ENCODE peak calls at places on chromosomes 3 and 15, in nine cellular contexts. T is breast epithelium; U is left lung; V is CD8-positive, alpha-beta T cell; Q is tibial nerve; B is MM.1S; G is psoas muscle; R is Peyer's patch; P is Panc1. W is an unnamed sample.

GRCh38 chr3:47634996-47635395 is 56.3 kb upstream of the CSPG5 start:
- DNase-seq in T (no peak), U (no peak), V (no peak), Q (no peak), B (peak; percentile 19), G (no peak), R (no peak), P (no peak), W (no peak)

GRCh38 chr3:71728632-71729342 is 3.6 kb upstream of the EIF4E3 start:
- DNase-seq in T (no peak), U (no peak), V (no peak), Q (no peak), B (no peak), G (no peak), R (no peak), P (no peak), W (no peak)

GRCh38 chr3:1251282-1252060 is 158.6 kb downstream of the CNTN6 start:
- DNase-seq in T (no peak), U (no peak), V (no peak), Q (no peak), B (no peak), G (no peak), R (no peak), P (no peak), W (no peak)

GRCh38 chr15:99104788-99105515 is at the start of gene SYNM:
- DNase-seq in T (peak; percentile 82), U (peak; percentile 87), V (no peak), Q (peak; percentile 58), B (peak; percentile 80), G (peak; percentile 94), R (peak; percentile 79), P (no peak), W (peak; percentile 77)

GRCh38 chr3:25597535-25598101 is 67.1 kb downstream of the TOP2B start:
- DNase-seq in T (no peak), U (no peak), V (no peak), Q (no peak), B (no peak), G (no peak), R (no peak), P (no peak), W (no peak)

GRCh38 chr3:11996500-11996899 is 7.7 kb upstream of the SYN2 start:
- DNase-seq in T (no peak), U (no peak), V (no peak), Q (no peak), B (no peak), G (no peak), R (no peak), P (no peak), W (no peak)

GRCh38 chr3:126573492-126574117 is 14.9 kb upstream of the C3orf22 start:
- DNase-seq in T (no peak), U (peak; percentile 78), V (no peak), Q (no peak), B (no peak), G (peak; percentile 63), R (peak; percentile 53), P (no peak), W (no peak)

GRCh38 chr15:72184165-72184811 is 13.3 kb downstream of the GRAMD2A start:
- DNase-seq in T (peak; percentile 23), U (peak; percentile 91), V (no peak), Q (no peak), B (no peak), G (peak; percentile 65), R (peak; percentile 70), P (no peak), W (no peak)

GRCh38 chr3:128598884-128599664 is 51.5 kb downstream of the RPN1 start:
- DNase-seq in T (no peak), U (no peak), V (no peak), Q (no peak), B (no peak), G (no peak), R (no peak), P (no peak), W (no peak)

GRCh38 chr3:180188512-180189309 is 152.0 kb upstream of the PEX5L start:
- DNase-seq in T (no peak), U (no peak), V (no peak), Q (no peak), B (peak; percentile 14), G (no peak), R (no peak), P (no peak), W (no peak)

GRCh38 chr3:176914764-176915163 is 282.5 kb downstream of the TBL1XR1 start:
- DNase-seq in T (no peak), U (no peak), V (no peak), Q (no peak), B (no peak), G (no peak), R (no peak), P (no peak), W (no peak)

DNA sequence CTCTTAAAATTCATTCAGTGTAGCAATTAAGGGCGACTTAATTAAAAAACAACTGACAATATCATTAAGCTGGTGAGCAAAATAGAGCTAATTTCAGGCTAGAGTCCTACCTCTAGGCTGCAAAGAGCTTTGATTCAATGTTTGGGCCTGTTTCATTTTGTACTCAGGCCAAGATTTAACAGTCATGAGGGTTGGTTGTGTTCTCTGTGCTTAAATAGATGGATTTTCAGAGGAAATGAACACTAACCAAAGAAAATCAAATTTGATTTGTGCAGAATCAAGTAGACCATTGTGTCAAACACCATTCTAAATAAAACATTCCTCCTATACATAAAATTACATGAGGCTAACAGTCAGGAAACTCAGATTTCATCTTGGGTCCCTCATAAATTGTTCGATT is 114.6 kb downstream of the TMEM108 start:
- DNase-seq in T (no peak), U (no peak), V (no peak), Q (no peak), B (no peak), G (no peak), R (no peak), P (no peak), W (no peak)
- H3K4me1 ChIP-seq in T (no peaks in the 10 kb centered on the region), U (no peaks in the 10 kb centered on the region), V (no peaks in the 10 kb centered on the region), Q (no peaks in the 10 kb centered on the region), B (peaks cover 11% of the 10 kb centered on the region), G (no peaks in the 10 kb centered on the region), R (no peaks in the 10 kb centered on the region), P (no peaks in the 10 kb centered on the region), W (no peaks in the 10 kb centered on the region)

DNA sequence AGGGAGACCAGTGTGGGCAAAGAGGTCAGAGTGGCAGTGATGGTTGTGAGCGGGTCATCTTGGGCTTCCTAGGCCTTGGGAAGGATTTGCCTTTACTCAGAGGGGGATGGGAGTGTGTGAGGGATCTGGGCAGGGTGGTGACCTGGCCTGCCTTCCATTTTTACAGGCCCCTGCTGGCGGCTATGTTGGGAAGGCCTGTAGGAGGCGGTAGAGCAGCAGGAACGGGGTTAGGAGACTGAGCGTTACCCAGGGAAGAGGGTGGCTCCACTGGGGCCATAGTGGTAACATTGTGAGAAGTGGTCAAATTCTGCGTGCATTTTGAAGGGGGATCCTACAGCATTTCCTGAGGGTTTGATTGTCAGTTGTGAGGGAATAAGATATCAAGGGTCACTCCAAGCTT is 307.3 kb upstream of the CTDSPL start:
- DNase-seq in T (no peak), U (no peak), V (no peak), Q (no peak), B (no peak), G (no peak), R (no peak), P (no peak), W (no peak)
- TF ChIP-seq CTCF in T (no peak), U (no peak), V (no peak), Q (no peak), B (peak; percentile 20), G (no peak), R (peak; percentile 44), P (peak; percentile 28), W (no peak)

GRCh38 chr15:25060996-25061620 is 106.3 kb downstream of the SNRPN start:
- DNase-seq in T (no peak), U (no peak), V (no peak), Q (no peak), B (no peak), G (no peak), R (no peak), P (no peak), W (no peak)

GRCh38 chr15:25060472-25060803 is 105.7 kb downstream of the SNRPN start:
- DNase-seq in T (no peak), U (no peak), V (no peak), Q (no peak), B (no peak), G (no peak), R (peak; percentile 31), P (no peak), W (no peak)

GRCh38 chr15:25061808-25062550 is 107.2 kb downstream of the SNRPN start:
- DNase-seq in T (no peak), U (no peak), V (no peak), Q (no peak), B (no peak), G (no peak), R (no peak), P (no peak), W (no peak)

GRCh38 chr15:25058080-25058785 is 103.4 kb downstream of the SNRPN start:
- DNase-seq in T (peak; percentile 7), U (no peak), V (no peak), Q (no peak), B (no peak), G (no peak), R (peak; percentile 20), P (no peak), W (peak; percentile 28)

GRCh38 chr15:25059698-25060471 is 105.1 kb downstream of the SNRPN start:
- DNase-seq in T (no peak), U (no peak), V (no peak), Q (no peak), B (no peak), G (no peak), R (no peak), P (no peak), W (no peak)
- H3K9me3 ChIP-seq in T (peaks cover 100% of the 10 kb centered on the region), U (no peaks in the 10 kb centered on the region), V (peaks cover 98% of the 10 kb centered on the region), Q (peaks cover 75% of the 10 kb centered on the region), B (no peaks in the 10 kb centered on the region), G (peaks cover 100% of the 10 kb centered on the region), R (peaks cover 9% of the 10 kb centered on the region), P (peaks cover 68% of the 10 kb centered on the region), W (peaks cover 89% of the 10 kb centered on the region)

GRCh38 chr3:183339461-183340086 is 86.5 kb downstream of the B3GNT5 start:
- DNase-seq in T (no peak), U (no peak), V (no peak), Q (no peak), B (no peak), G (no peak), R (no peak), P (no peak), W (no peak)

GRCh38 chr3:183341545-183342288 is 86.7 kb downstream of the MCF2L2 start:
- DNase-seq in T (no peak), U (no peak), V (no peak), Q (no peak), B (no peak), G (no peak), R (no peak), P (no peak), W (no peak)

GRCh38 chr3:183338520-183338919 is 85.5 kb downstream of the B3GNT5 start:
- DNase-seq in T (no peak), U (no peak), V (no peak), Q (no peak), B (no peak), G (no peak), R (no peak), P (no peak), W (no peak)

GRCh38 chr3:183342824-183343223 is 85.6 kb downstream of the MCF2L2 start:
- DNase-seq in T (no peak), U (no peak), V (no peak), Q (no peak), B (peak; percentile 23), G (no peak), R (no peak), P (no peak), W (no peak)

DNA sequence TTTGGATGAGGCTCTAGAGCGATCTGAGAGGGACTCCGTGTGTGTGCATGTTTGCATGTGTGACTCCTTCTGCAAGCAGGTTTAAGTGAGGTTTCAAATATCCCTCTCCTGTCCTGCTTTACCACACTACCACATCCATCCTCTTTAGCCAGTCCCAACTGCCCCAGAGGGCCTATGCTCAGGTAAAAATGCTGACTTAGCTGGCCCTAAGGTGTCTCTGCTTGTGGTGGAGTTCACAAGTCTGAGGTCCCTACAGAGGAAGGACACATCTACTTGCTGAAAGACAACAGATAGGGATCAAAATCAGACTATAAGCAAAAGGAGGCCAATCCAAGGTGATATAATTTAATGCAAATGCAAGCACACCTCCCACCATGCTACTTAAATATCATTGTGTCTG is 87.2 kb downstream of the B3GNT5 start:
- DNase-seq in T (no peak), U (no peak), V (no peak), Q (no peak), B (no peak), G (no peak), R (no peak), P (no peak), W (no peak)
- H3K4me1 ChIP-seq in T (no peaks in the 10 kb centered on the region), U (no peaks in the 10 kb centered on the region), V (no peaks in the 10 kb centered on the region), Q (no peaks in the 10 kb centered on the region), B (peaks cover 6% of the 10 kb centered on the region), G (no peaks in the 10 kb centered on the region), R (no peaks in the 10 kb centered on the region), P (no peaks in the 10 kb centered on the region), W (no peaks in the 10 kb centered on the region)